ENCODE peak calls at places on chromosomes 7 and 10, in nine cellular contexts. T is pancreas, H is adrenal gland, E is uterus, Z is heart left ventricle, O is sigmoid colon, D is thyroid gland, M is spleen, B is colonic mucosa. A is an unnamed sample. For H3K4me1, the result is how much of the 10 kb centered on the place peaks cover.

GRCh38 chr7:148909560-148909959 is 25.5 kb upstream of the EZH2 start:
- DNase-seq in B (no peak), D (no peak), H (no peak), E (no peak), M (no peak), Z (no peak), T (no peak), O (no peak), A (no peak)

GRCh38 chr10:131477457-131478205 is 166.1 kb upstream of the TCERG1L start:
- DNase-seq in B (no peak), H (no peak), Z (no peak), T (peak), D (no peak), E (no peak), O (no peak), M (no peak), A (no peak)

GRCh38 chr7:4164556-4164955 is 517.5 kb upstream of the FOXK1 start:
- DNase-seq in O (no peak), H (no peak), B (no peak), Z (no peak), E (no peak), D (no peak), M (peak), T (no peak), A (no peak)

GRCh38 chr7:158495780-158496179 is 91.8 kb downstream of the PTPRN2 start:
- DNase-seq in Z (no peak), D (peak), T (no peak), B (no peak), M (peak), E (no peak), H (peak), O (no peak), A (no peak)

GRCh38 chr10:120538091-120538490 is 81.1 kb downstream of the PLPP4 start:
- DNase-seq in T (no peak), D (no peak), B (no peak), Z (no peak), E (no peak), H (no peak), O (no peak), M (no peak), A (no peak)

GRCh38 chr7:55515569-55516279 is 56.6 kb downstream of the VOPP1 start:
- DNase-seq in E (no peak), O (no peak), B (no peak), H (peak), T (no peak), M (no peak), D (no peak), Z (no peak), A (no peak)

GRCh38 chr7:3292694-3293093 is 8.4 kb upstream of the SDK1 start:
- DNase-seq in B (no peak), Z (no peak), O (no peak), M (no peak), E (no peak), H (no peak), T (no peak), D (no peak), A (no peak)

GRCh38 chr10:69515699-69516547 is 57.3 kb downstream of the NEUROG3 start:
- DNase-seq in H (peak), D (peak), E (no peak), M (peak), O (peak), B (peak), T (peak), Z (peak), A (peak)

GRCh38 chr10:76036410-76036940 is 605.1 kb downstream of the LRMDA start:
- DNase-seq in H (peak), Z (peak), B (peak), T (peak), E (peak), O (peak), D (peak), M (peak), A (no peak)

GRCh38 chr7:74344128-74344496 is 54.9 kb downstream of the CLIP2 start:
- DNase-seq in B (no peak), E (no peak), T (no peak), H (no peak), O (no peak), M (no peak), D (no peak), Z (no peak), A (no peak)

GRCh38 chr7:2301510-2301860 is 12.8 kb downstream of the SNX8 start:
- DNase-seq in M (no peak), H (no peak), E (no peak), B (no peak), Z (no peak), T (no peak), O (no peak), D (no peak), A (no peak)

GRCh38 chr7:100126931-100127865 is at the start of gene MBLAC1:
- DNase-seq in E (peak), O (peak), Z (peak), H (peak), D (peak), M (peak), T (peak), B (peak), A (peak)

GRCh38 chr7:77667459-77668090 is 28.7 kb upstream of the RSBN1L start:
- DNase-seq in H (no peak), E (no peak), D (no peak), Z (no peak), B (peak), O (no peak), T (no peak), M (no peak), A (no peak)

DNA sequence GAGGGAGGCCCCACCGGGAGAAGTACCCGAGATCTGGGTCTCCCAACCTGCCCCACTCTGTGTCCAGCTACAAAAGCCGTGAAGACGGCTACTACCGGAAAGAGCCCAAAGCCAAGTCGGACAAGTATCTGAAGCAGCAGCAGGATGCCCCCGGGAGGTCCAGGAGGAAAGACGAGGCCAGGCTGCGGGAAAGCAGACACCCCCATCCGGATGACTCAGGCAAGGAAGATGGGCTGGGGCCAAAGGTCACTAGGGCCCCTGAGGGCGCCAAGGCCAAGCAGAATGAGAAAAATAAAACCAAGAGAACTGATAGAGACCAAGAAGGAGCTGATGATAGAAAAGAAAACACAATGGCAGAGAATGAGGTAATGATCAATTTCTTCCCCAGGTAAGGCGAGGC is 59.1 kb upstream of the PDCD4 start:
- DNase-seq in O (no peak), H (no peak), B (no peak), T (no peak), E (no peak), D (no peak), Z (no peak), M (no peak), A (no peak)
- H3K27ac ChIP-seq in O (no peak), H (no peak), B (no peak), T (no peak), E (no peak), D (no peak), Z (no peak), M (no peak), A (no peak)

GRCh38 chr10:123140164-123140982 is 4.6 kb downstream of the HMX3 start:
- DNase-seq in O (peak), B (no peak), D (no peak), H (no peak), M (no peak), T (no peak), Z (no peak), E (no peak), A (no peak)
- TF ChIP-seq CTCF in O (no peak), B (no peak), D (no peak), H (no peak), M (no peak), T (no peak), Z (no peak), E (no peak), A (no peak)

DNA sequence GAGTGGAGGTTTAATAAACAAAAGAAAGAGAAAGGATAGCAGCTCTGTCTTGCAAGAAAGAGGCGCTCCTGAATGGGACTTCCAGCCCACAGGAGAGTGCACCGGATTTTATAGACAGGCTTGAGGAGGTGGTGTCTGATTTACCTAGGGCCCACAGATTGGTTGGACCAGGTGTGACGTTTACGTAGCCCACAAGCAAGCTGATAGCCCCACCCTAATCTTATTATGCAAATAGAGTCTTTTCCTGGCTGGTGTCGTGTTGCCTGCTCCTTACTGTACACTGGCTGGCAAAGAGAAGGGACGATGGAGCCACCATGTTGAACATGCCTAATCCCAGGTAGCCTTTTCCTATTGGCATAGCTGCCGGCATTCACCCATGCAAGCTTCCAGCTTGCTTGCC is 319.7 kb upstream of the POM121L12 start:
- DNase-seq in D (no peak), M (no peak), B (no peak), O (no peak), Z (no peak), H (no peak), E (no peak), T (no peak), A (no peak)
- H3K4me1 ChIP-seq in D (under half), M (under half), B (under half), O (under half), Z (under half), H (under half), E (under half), T (under half), A (under half)

DNA sequence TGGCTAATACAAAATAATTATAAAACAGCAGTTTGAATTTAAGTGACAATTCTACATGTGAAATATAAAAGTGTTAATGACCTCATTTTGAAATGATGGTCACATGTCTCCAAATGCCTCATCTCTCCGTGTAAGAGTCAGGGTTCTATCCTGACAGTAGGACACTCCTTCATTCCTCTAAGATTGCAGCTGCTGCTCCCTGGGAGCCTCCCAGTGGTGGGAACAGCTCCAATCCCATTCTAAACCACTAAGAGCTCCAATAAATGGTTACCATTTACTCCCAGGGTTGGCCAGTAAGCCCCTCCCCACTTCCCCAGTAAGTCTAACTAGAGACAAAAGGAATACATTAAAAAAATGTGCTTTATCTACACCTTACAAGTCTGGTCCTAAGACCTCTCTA is 344.6 kb upstream of the AOAH start:
- DNase-seq in T (no peak), D (no peak), H (no peak), B (no peak), E (no peak), Z (no peak), M (no peak), O (no peak), A (no peak)
- H3K27ac ChIP-seq in T (no peak), D (no peak), H (no peak), B (no peak), E (no peak), Z (no peak), M (no peak), O (no peak), A (no peak)

GRCh38 chr10:102769375-102770107 is 25.8 kb downstream of the WBP1L start:
- DNase-seq in E (no peak), O (no peak), B (no peak), M (no peak), D (no peak), H (no peak), Z (no peak), T (no peak), A (no peak)
- TF ChIP-seq CTCF in E (no peak), O (no peak), B (no peak), M (no peak), D (no peak), H (no peak), Z (no peak), T (no peak), A (no peak)

DNA sequence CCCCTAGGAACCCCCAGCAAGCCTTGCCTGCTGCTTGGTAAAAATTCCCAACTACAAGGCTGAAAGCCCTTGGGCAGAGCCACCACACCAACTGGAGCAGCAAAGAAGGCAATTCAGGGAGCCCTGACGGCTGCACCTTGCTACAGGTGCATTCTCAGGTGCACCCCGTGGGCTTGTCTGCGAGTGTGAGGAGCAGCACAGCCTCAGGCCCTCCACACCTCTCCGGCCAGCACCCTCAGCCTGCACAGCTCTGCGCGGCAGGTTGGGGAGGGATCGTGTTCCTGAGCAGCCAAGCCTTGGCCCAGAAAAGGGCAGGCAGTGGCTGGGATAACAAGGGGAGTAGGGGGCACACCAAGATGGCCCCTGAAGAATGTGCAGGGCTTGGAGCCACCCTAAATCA is 104.1 kb downstream of the FAM53B start:
- DNase-seq in T (no peak), M (peak), D (no peak), H (no peak), B (no peak), E (no peak), O (no peak), Z (no peak), A (no peak)
- H3K4me1 ChIP-seq in T (under half), M (half or more), D (half or more), H (half or more), B (under half), E (under half), O (under half), Z (half or more), A (half or more)